ENCODE peak calls at places on chromosomes 4 and X, in four cellular contexts. One of them, this sample, is unnamed.

GRCh38 chr4:78624048-78624447 is 72.5 kb downstream of the ANXA3 start:
- DNase-seq in HCT116: no peak
- DNase-seq in pancreas: no peak
- DNase-seq in GM20000: no peak
- DNase-seq in this sample: no peak

GRCh38 chr4:129261584-129261983 is 165.6 kb downstream of the C4orf33 start:
- DNase-seq in HCT116: no peak
- DNase-seq in pancreas: no peak
- DNase-seq in GM20000: no peak
- DNase-seq in this sample: no peak

GRCh38 chr4:119106036-119107000 is 29.3 kb upstream of the MYOZ2 start:
- DNase-seq in HCT116: no peak
- DNase-seq in pancreas: no peak
- DNase-seq in GM20000: no peak
- DNase-seq in this sample: no peak

GRCh38 chrX:104419211-104419610 is 146.8 kb upstream of the IL1RAPL2 start:
- DNase-seq in HCT116: no peak
- DNase-seq in pancreas: no peak
- DNase-seq in GM20000: no peak
- DNase-seq in this sample: no peak

GRCh38 chr4:4640692-4641091 is 98.8 kb upstream of the STX18 start:
- DNase-seq in HCT116: no peak
- DNase-seq in pancreas: no peak
- DNase-seq in GM20000: no peak
- DNase-seq in this sample: peak

GRCh38 chr4:1187182-1187581 is 14.8 kb upstream of the SPON2 start:
- DNase-seq in HCT116: no peak
- DNase-seq in pancreas: no peak
- DNase-seq in GM20000: no peak
- DNase-seq in this sample: no peak

GRCh38 chr4:176593943-176594342 is 198.8 kb downstream of the VEGFC start:
- DNase-seq in HCT116: no peak
- DNase-seq in pancreas: no peak
- DNase-seq in GM20000: no peak
- DNase-seq in this sample: no peak

GRCh38 chrX:16807976-16808542 is 21.8 kb downstream of the TXLNG start:
- DNase-seq in HCT116: no peak
- DNase-seq in pancreas: no peak
- DNase-seq in GM20000: no peak
- DNase-seq in this sample: no peak

GRCh38 chr4:182648766-182649165 is 268.4 kb downstream of the DCTD start:
- DNase-seq in HCT116: no peak
- DNase-seq in pancreas: no peak
- DNase-seq in GM20000: no peak
- DNase-seq in this sample: no peak

GRCh38 chr4:152380185-152380584 is 155.7 kb downstream of the FBXW7 start:
- DNase-seq in HCT116: no peak
- DNase-seq in pancreas: no peak
- DNase-seq in GM20000: no peak
- DNase-seq in this sample: no peak

GRCh38 chr4:85953651-85954018 is 406.2 kb downstream of the MAPK10 start:
- DNase-seq in HCT116: peak
- DNase-seq in pancreas: no peak
- DNase-seq in GM20000: no peak
- DNase-seq in this sample: no peak

GRCh38 chr4:47817275-47817674 is 20.6 kb downstream of the CORIN start:
- DNase-seq in HCT116: no peak
- DNase-seq in pancreas: no peak
- DNase-seq in GM20000: no peak
- DNase-seq in this sample: no peak

GRCh38 chr4:137934921-137935320 is 307.2 kb downstream of the SLC7A11 start:
- DNase-seq in HCT116: no peak
- DNase-seq in pancreas: no peak
- DNase-seq in GM20000: no peak
- DNase-seq in this sample: no peak

GRCh38 chr4:16264798-16265197 is 38.5 kb upstream of the TAPT1 start:
- DNase-seq in HCT116: peak
- DNase-seq in pancreas: no peak
- DNase-seq in GM20000: peak
- DNase-seq in this sample: no peak

GRCh38 chr4:3652586-3652985 is 113.6 kb upstream of the ADRA2C start:
- DNase-seq in HCT116: no peak
- DNase-seq in pancreas: no peak
- DNase-seq in GM20000: no peak
- DNase-seq in this sample: no peak

GRCh38 chr4:27248829-27249228 is 388.2 kb downstream of the STIM2 start:
- DNase-seq in HCT116: no peak
- DNase-seq in pancreas: no peak
- DNase-seq in GM20000: no peak
- DNase-seq in this sample: no peak

GRCh38 chr4:40289366-40290188 is 45.6 kb upstream of the CHRNA9 start:
- DNase-seq in HCT116: no peak
- DNase-seq in pancreas: no peak
- DNase-seq in GM20000: no peak
- DNase-seq in this sample: no peak

GRCh38 chrX:145865082-145865481 is 47.5 kb downstream of the SLITRK2 start:
- DNase-seq in HCT116: no peak
- DNase-seq in pancreas: no peak
- DNase-seq in GM20000: no peak
- DNase-seq in this sample: no peak

GRCh38 chr4:84684361-84684760 is 101.4 kb downstream of the CDS1 start:
- DNase-seq in HCT116: no peak
- DNase-seq in pancreas: no peak
- DNase-seq in GM20000: no peak
- DNase-seq in this sample: no peak

GRCh38 chr4:74474345-74475099 is 29.6 kb downstream of the AREG start:
- DNase-seq in HCT116: no peak
- DNase-seq in pancreas: peak
- DNase-seq in GM20000: no peak
- DNase-seq in this sample: no peak

GRCh38 chr4:37827030-37827705 is 682 bp downstream of the PGM2 start:
- DNase-seq in HCT116: no peak
- DNase-seq in pancreas: no peak
- DNase-seq in GM20000: peak
- DNase-seq in this sample: no peak

GRCh38 chr4:124713213-124713592 is 671 bp upstream of the ANKRD50 start:
- DNase-seq in HCT116: peak
- DNase-seq in pancreas: peak
- DNase-seq in GM20000: peak
- DNase-seq in this sample: peak

GRCh38 chrX:120517936-120518335 is 42.8 kb downstream of the CUL4B start:
- DNase-seq in HCT116: no peak
- DNase-seq in pancreas: no peak
- DNase-seq in GM20000: no peak
- DNase-seq in this sample: no peak

GRCh38 chr4:26459054-26459755 is 31.1 kb downstream of the CCKAR start:
- DNase-seq in HCT116: peak
- DNase-seq in pancreas: no peak
- DNase-seq in GM20000: peak
- DNase-seq in this sample: no peak

GRCh38 chr4:120857312-120857711 is 65.2 kb downstream of the PRDM5 start:
- DNase-seq in HCT116: no peak
- DNase-seq in pancreas: no peak
- DNase-seq in GM20000: no peak
- DNase-seq in this sample: no peak

GRCh38 chr4:102687373-102687981 is 73.3 kb downstream of the MANBA start:
- DNase-seq in HCT116: peak
- DNase-seq in pancreas: no peak
- DNase-seq in GM20000: peak
- DNase-seq in this sample: no peak

GRCh38 chr4:34676390-34676789 is 1567.9 kb downstream of the ARAP2 start:
- DNase-seq in HCT116: peak
- DNase-seq in pancreas: no peak
- DNase-seq in GM20000: no peak
- DNase-seq in this sample: no peak

GRCh38 chr4:71020611-71021010 is 27.2 kb downstream of the DCK start:
- DNase-seq in HCT116: no peak
- DNase-seq in pancreas: no peak
- DNase-seq in GM20000: no peak
- DNase-seq in this sample: no peak

GRCh38 chrX:40173662-40174593 is 76.2 kb upstream of the BCOR start:
- DNase-seq in HCT116: peak
- DNase-seq in pancreas: peak
- DNase-seq in GM20000: peak
- DNase-seq in this sample: no peak

GRCh38 chrX:10591363-10592036 is 28.9 kb downstream of the MID1 start:
- DNase-seq in HCT116: no peak
- DNase-seq in pancreas: no peak
- DNase-seq in GM20000: no peak
- DNase-seq in this sample: no peak

GRCh38 chr4:169984203-169984602 is 42.0 kb downstream of the MFAP3L start:
- DNase-seq in HCT116: no peak
- DNase-seq in pancreas: no peak
- DNase-seq in GM20000: no peak
- DNase-seq in this sample: no peak

GRCh38 chrX:9528498-9528897 is 63.6 kb downstream of the TBL1X start:
- DNase-seq in HCT116: no peak
- DNase-seq in pancreas: no peak
- DNase-seq in GM20000: no peak
- DNase-seq in this sample: no peak

GRCh38 chr4:81512945-81513584 is 41.4 kb upstream of the RASGEF1B start:
- DNase-seq in HCT116: no peak
- DNase-seq in pancreas: no peak
- DNase-seq in GM20000: no peak
- DNase-seq in this sample: no peak

GRCh38 chr4:154425514-154425913 is 66.1 kb downstream of the DCHS2 start:
- DNase-seq in HCT116: no peak
- DNase-seq in pancreas: no peak
- DNase-seq in GM20000: no peak
- DNase-seq in this sample: no peak
- TF ChIP-seq CTCF in HCT116: no peak
- TF ChIP-seq CTCF in pancreas: no peak
- TF ChIP-seq CTCF in GM20000: no peak
- TF ChIP-seq CTCF in this sample: no peak

GRCh38 chr4:184111433-184111832 is 106.2 kb downstream of the ENPP6 start:
- DNase-seq in HCT116: no peak
- DNase-seq in pancreas: no peak
- DNase-seq in GM20000: no peak
- DNase-seq in this sample: no peak

GRCh38 chr4:184115399-184115798 is 102.3 kb downstream of the ENPP6 start:
- DNase-seq in HCT116: no peak
- DNase-seq in pancreas: no peak
- DNase-seq in GM20000: no peak
- DNase-seq in this sample: no peak

GRCh38 chr4:184117662-184118199 is 99.9 kb downstream of the ENPP6 start:
- DNase-seq in HCT116: no peak
- DNase-seq in pancreas: no peak
- DNase-seq in GM20000: no peak
- DNase-seq in this sample: no peak

GRCh38 chr4:184112006-184112550 is 105.6 kb downstream of the ENPP6 start:
- DNase-seq in HCT116: no peak
- DNase-seq in pancreas: no peak
- DNase-seq in GM20000: no peak
- DNase-seq in this sample: no peak

GRCh38 chr4:184114431-184114830 is 103.2 kb downstream of the ENPP6 start:
- DNase-seq in HCT116: no peak
- DNase-seq in pancreas: no peak
- DNase-seq in GM20000: no peak
- DNase-seq in this sample: no peak
- TF ChIP-seq CTCF in HCT116: no peak
- TF ChIP-seq CTCF in pancreas: no peak
- TF ChIP-seq CTCF in GM20000: no peak
- TF ChIP-seq CTCF in this sample: no peak

DNA sequence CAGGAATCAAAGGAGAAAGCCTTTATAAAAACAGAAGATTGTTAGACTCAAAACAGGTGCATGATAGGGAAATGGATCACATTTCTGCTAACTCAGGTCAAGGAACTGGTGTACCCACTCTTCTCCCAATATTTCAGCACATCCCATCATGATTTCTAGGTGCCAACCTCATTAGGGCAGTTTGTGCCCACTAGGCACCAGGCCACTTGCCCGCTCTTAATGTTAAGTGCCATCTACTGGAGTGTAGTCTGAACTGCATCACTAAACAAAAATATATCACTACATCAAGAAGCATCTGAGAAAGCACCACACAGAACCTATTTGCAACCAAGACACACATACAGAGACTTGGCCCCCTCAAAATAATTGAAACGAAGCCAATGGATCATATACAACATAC is 140.4 kb upstream of the GRID2 start:
- DNase-seq in HCT116: peak
- DNase-seq in pancreas: no peak
- DNase-seq in GM20000: no peak
- DNase-seq in this sample: no peak
- TF ChIP-seq CTCF in HCT116: peak
- TF ChIP-seq CTCF in pancreas: no peak
- TF ChIP-seq CTCF in GM20000: no peak
- TF ChIP-seq CTCF in this sample: peak

GRCh38 chr4:153530996-153531375 is 64.8 kb downstream of the TMEM131L start:
- DNase-seq in HCT116: no peak
- DNase-seq in pancreas: no peak
- DNase-seq in GM20000: no peak
- DNase-seq in this sample: no peak
- TF ChIP-seq CTCF in HCT116: peak
- TF ChIP-seq CTCF in pancreas: no peak
- TF ChIP-seq CTCF in GM20000: no peak
- TF ChIP-seq CTCF in this sample: no peak

This sample was measured in neural crest cell.